ENCODE peak calls at places on chromosomes 4 and X, in six cellular contexts. U is aorta; H is ecto neural progenitor cell; W is CD4-positive, alpha-beta memory T cell; Q is HT-29; K is H7. T is an unnamed sample.

GRCh38 chr4:98945297-98945850 is 16.4 kb upstream of the EIF4E start:
- DNase-seq in H (no peak), Q (no peak), K (no peak), W (no peak), U (no peak), T (no peak)

GRCh38 chr4:123443401-123444297 is 47.1 kb downstream of the SPRY1 start:
- DNase-seq in H (no peak), K (peak), W (no peak), Q (no peak), U (no peak), T (peak)

GRCh38 chr4:71449878-71450277 is 111.1 kb downstream of the SLC4A4 start:
- DNase-seq in W (no peak), Q (no peak), U (no peak), H (no peak), K (no peak), T (no peak)

GRCh38 chr4:140884431-140885058 is 128.4 kb upstream of the TBC1D9 start:
- DNase-seq in W (no peak), Q (peak), H (peak), K (peak), U (no peak), T (peak)

GRCh38 chrX:46796574-46797191 is 37.8 kb upstream of the SLC9A7 start:
- DNase-seq in W (peak), H (peak), Q (peak), K (peak), U (peak), T (peak)

GRCh38 chr4:105637409-105638258 is 70.9 kb downstream of the INTS12 start:
- DNase-seq in W (peak), Q (peak), K (no peak), U (peak), H (no peak), T (no peak)

GRCh38 chrX:15854080-15854655 is 445 bp downstream of the AP1S2 start:
- DNase-seq in U (peak), W (no peak), H (peak), Q (peak), K (peak), T (peak)

GRCh38 chr4:39998659-39999345 is 21.1 kb upstream of the PDS5A start:
- DNase-seq in Q (no peak), K (no peak), H (no peak), W (no peak), U (no peak), T (no peak)

GRCh38 chrX:106437407-106437806 is 174.4 kb upstream of the RADX start:
- DNase-seq in K (no peak), H (no peak), W (no peak), Q (no peak), U (no peak), T (no peak)

GRCh38 chr4:25402521-25402920 is 25.5 kb downstream of the ANAPC4 start:
- DNase-seq in K (no peak), W (no peak), H (no peak), U (no peak), Q (no peak), T (no peak)

GRCh38 chr4:114791976-114792375 is 193.4 kb downstream of the UGT8 start:
- DNase-seq in K (no peak), Q (no peak), H (no peak), U (no peak), W (no peak), T (no peak)

GRCh38 chr4:42954925-42955669 is 62.6 kb downstream of the GRXCR1 start:
- DNase-seq in Q (no peak), H (no peak), U (no peak), W (no peak), K (no peak), T (no peak)

GRCh38 chr4:40340034-40340433 is 4.9 kb downstream of the CHRNA9 start:
- DNase-seq in Q (no peak), H (no peak), U (no peak), K (no peak), W (no peak), T (no peak)

GRCh38 chr4:139824882-139825522 is 159.4 kb downstream of the MGST2 start:
- DNase-seq in W (no peak), K (peak), Q (no peak), H (no peak), U (no peak), T (no peak)

GRCh38 chr4:154039435-154040061 is 250.7 kb upstream of the SFRP2 start:
- DNase-seq in U (no peak), H (no peak), Q (no peak), K (no peak), W (no peak), T (no peak)

GRCh38 chrX:1518512-1518911 is 18.5 kb downstream of the P2RY8 start:
- DNase-seq in W (no peak), H (no peak), U (no peak), K (no peak), Q (no peak), T (no peak)

GRCh38 chrX:52138830-52139544 is 45.7 kb upstream of the MAGED4 start:
- DNase-seq in K (no peak), W (no peak), H (no peak), U (no peak), Q (no peak), T (no peak)

GRCh38 chr4:143585548-143585947 is 72.0 kb downstream of the SMARCA5 start:
- DNase-seq in W (no peak), U (no peak), H (no peak), Q (no peak), K (no peak), T (no peak)

GRCh38 chrX:41300758-41301437 is 33.1 kb upstream of the DDX3X start:
- DNase-seq in W (no peak), Q (no peak), U (no peak), K (no peak), H (no peak), T (no peak)

GRCh38 chrX:39953879-39954278 is 143.9 kb downstream of the BCOR start:
- DNase-seq in U (no peak), H (no peak), Q (peak), W (no peak), K (no peak), T (no peak)

GRCh38 chr4:7616193-7616592 is 181.5 kb upstream of the PSAPL1 start:
- DNase-seq in U (no peak), H (no peak), W (no peak), Q (no peak), K (no peak), T (no peak)

GRCh38 chrX:17535229-17535628 is 160.2 kb downstream of the NHS start:
- DNase-seq in U (no peak), W (peak), Q (peak), K (peak), H (no peak), T (no peak)

GRCh38 chrX:94524867-94525266 is 850.9 kb downstream of the FAM133A start:
- DNase-seq in H (no peak), W (no peak), Q (peak), U (no peak), K (no peak), T (no peak)

GRCh38 chrX:76248901-76249300 is 76.0 kb downstream of the PBDC1 start:
- DNase-seq in W (no peak), Q (no peak), K (no peak), H (no peak), U (no peak), T (no peak)

GRCh38 chr4:11611868-11612267 is 183.2 kb upstream of the HS3ST1 start:
- DNase-seq in W (no peak), Q (peak), U (no peak), H (no peak), K (no peak), T (no peak)

GRCh38 chrX:23786268-23786815 is 3.4 kb downstream of the SAT1 start:
- DNase-seq in W (no peak), K (no peak), U (no peak), H (no peak), Q (no peak), T (no peak)

GRCh38 chr4:108830509-108831244 is 67.8 kb upstream of the ETNPPL start:
- DNase-seq in H (no peak), K (no peak), U (no peak), Q (no peak), W (no peak), T (no peak)

GRCh38 chr4:1220566-1220965 is 28.4 kb downstream of the CTBP1 start:
- DNase-seq in U (no peak), W (no peak), Q (no peak), H (no peak), K (no peak), T (no peak)

GRCh38 chr4:100836929-100837328 is 319.1 kb upstream of the EMCN start:
- DNase-seq in U (no peak), W (no peak), H (no peak), Q (no peak), K (no peak), T (no peak)